ENCODE peak calls at places on chromosomes 6 and 20, in ten cellular contexts. E, V, J, M, D, U, O, Y, G and W are unnamed samples.

GRCh38 chr6:162899148-162899547 is 171.4 kb downstream of the PACRG start:
- DNase-seq in E (no peak), J (no peak), Y (no peak), D (no peak), O (no peak), U (no peak), G (no peak), V (no peak), M (no peak), W (no peak)

GRCh38 chr20:22232923-22233322 is 351.4 kb downstream of the FOXA2 start:
- DNase-seq in Y (no peak), D (no peak), G (no peak), V (no peak), U (no peak), J (no peak), E (no peak), O (no peak), M (no peak), W (peak; percentile 89)

GRCh38 chr20:56932575-56933330 is 303.6 kb downstream of the TFAP2C start:
- DNase-seq in M (no peak), Y (no peak), U (no peak), G (no peak), D (no peak), O (no peak), V (no peak), E (no peak), J (no peak), W (no peak)

GRCh38 chr20:35285806-35286076 is 1.2 kb upstream of the EIF6 start:
- DNase-seq in M (no peak), G (no peak), Y (no peak), O (peak; percentile 64), D (no peak), J (no peak), E (no peak), V (no peak), U (no peak), W (no peak)

GRCh38 chr20:25281541-25281991 is 33.7 kb downstream of the PYGB start:
- DNase-seq in U (peak; percentile 27), Y (peak; percentile 64), J (peak; percentile 60), V (peak; percentile 77), E (peak; percentile 78), G (no peak), D (no peak), O (no peak), M (peak; percentile 38), W (no peak)

GRCh38 chr6:153016846-153017245 is 14.3 kb upstream of the MTRF1L start:
- DNase-seq in D (no peak), O (no peak), J (no peak), V (no peak), M (no peak), G (no peak), U (no peak), Y (no peak), E (no peak), W (no peak)

GRCh38 chr20:10524643-10525042 is 89.5 kb downstream of the SLX4IP start:
- DNase-seq in J (no peak), U (no peak), G (peak; percentile 50), Y (no peak), E (no peak), V (no peak), D (no peak), M (no peak), O (no peak), W (no peak)

GRCh38 chr6:92979281-92979680 is 440.1 kb downstream of the EPHA7 start:
- DNase-seq in Y (no peak), O (no peak), G (no peak), J (no peak), E (no peak), U (no peak), D (no peak), V (no peak), M (no peak), W (no peak)

GRCh38 chr20:17298751-17299150 is 71.9 kb downstream of the PCSK2 start:
- DNase-seq in V (no peak), J (no peak), O (no peak), E (no peak), U (no peak), D (no peak), M (no peak), Y (no peak), G (no peak), W (no peak)

GRCh38 chr20:11891081-11891826 is 26.4 kb upstream of the BTBD3 start:
- DNase-seq in O (peak; percentile 80), M (peak; percentile 51), V (no peak), G (peak; percentile 43), E (peak; percentile 50), Y (no peak), J (peak; percentile 75), U (peak; percentile 76), D (peak; percentile 54), W (no peak)

GRCh38 chr6:5155901-5156300 is 70.8 kb downstream of the PPP1R3G start:
- DNase-seq in Y (no peak), U (no peak), G (no peak), E (no peak), V (no peak), J (no peak), D (no peak), O (no peak), M (no peak), W (no peak)

GRCh38 chr20:6828794-6829423 is 61.4 kb downstream of the BMP2 start:
- DNase-seq in G (peak; percentile 63), E (peak; percentile 71), U (peak; percentile 46), D (peak; percentile 28), V (no peak), M (peak; percentile 78), J (no peak), O (peak; percentile 74), Y (peak; percentile 30), W (no peak)

GRCh38 chr6:7910298-7910653 is 312 bp downstream of the TXNDC5 start:
- DNase-seq in G (no peak), U (no peak), J (no peak), Y (no peak), V (no peak), M (no peak), D (peak; percentile 76), O (no peak), E (no peak), W (no peak)

GRCh38 chr6:26234421-26235239 is 130.4 kb upstream of the BTN3A2 start:
- DNase-seq in V (no peak), U (no peak), G (peak; percentile 89), E (peak; percentile 82), Y (peak; percentile 96), J (peak; percentile 89), O (no peak), D (peak; percentile 73), M (peak; percentile 66), W (no peak)

GRCh38 chr6:136701011-136701410 is 91.3 kb downstream of the MAP3K5 start:
- DNase-seq in M (no peak), O (no peak), J (no peak), U (no peak), V (no peak), D (no peak), E (no peak), Y (no peak), G (no peak), W (no peak)

GRCh38 chr6:49676671-49677281 is 36.6 kb downstream of the CRISP2 start:
- DNase-seq in D (no peak), O (no peak), E (no peak), V (no peak), M (no peak), U (no peak), J (no peak), G (peak; percentile 2), Y (no peak), W (no peak)

GRCh38 chr6:151087861-151088598 is 151.7 kb upstream of the AKAP12 start:
- DNase-seq in J (no peak), G (peak; percentile 27), M (no peak), O (peak; percentile 21), U (peak; percentile 72), D (peak; percentile 49), V (no peak), Y (no peak), E (no peak), W (no peak)

GRCh38 chr6:108953681-108954080 is 105.5 kb downstream of the ARMC2 start:
- DNase-seq in E (no peak), V (no peak), D (no peak), J (no peak), O (no peak), G (no peak), Y (no peak), M (no peak), U (no peak), W (no peak)

DNA sequence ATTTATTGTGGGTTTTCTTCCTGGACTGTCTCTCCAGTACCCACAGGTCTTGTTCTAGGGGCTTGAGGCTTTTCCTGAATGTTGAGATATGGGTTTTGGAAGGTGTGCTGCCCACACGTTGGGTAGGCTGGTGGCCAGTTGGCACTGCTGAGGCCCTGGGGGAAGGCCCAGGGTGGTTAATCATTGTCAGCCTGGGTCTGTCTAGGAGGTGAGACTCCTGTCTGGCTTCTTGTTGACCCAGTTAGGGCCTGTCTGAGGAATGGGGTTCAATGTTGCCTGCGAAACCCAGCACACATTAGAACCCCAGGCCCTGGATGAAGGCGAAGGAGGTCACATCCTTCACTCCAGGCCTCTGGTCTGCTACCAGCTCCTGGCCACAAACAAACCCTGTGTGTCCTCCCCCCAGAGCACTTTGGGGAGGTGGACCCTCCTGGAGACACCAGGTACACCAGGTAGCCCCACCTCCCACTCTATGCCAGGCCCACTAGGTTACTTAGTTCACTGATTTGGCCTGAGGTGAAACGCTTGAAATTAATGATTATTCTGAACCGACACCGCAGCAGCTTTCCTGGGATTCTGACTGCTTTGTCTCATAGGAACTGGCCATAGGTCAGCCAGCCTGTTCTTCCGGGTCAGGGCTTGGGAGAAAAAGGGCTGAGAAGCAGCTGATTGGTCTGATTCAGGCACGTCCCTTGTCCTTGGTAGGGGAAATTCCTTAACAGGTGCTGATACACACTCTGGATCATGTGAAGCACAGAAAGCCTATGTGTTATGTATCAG is 15.2 kb downstream of the DNMT3B start:
- DNase-seq in M (peak; percentile 77), D (no peak), J (no peak), O (peak; percentile 56), E (no peak), U (no peak), Y (no peak), G (peak; percentile 53), V (no peak), W (no peak)
- H3K27ac ChIP-seq in M (no peak overlapping the region), D (no peak overlapping the region), J (no peak overlapping the region), O (peak overlapping the region; percentile 7), E (no peak overlapping the region), U (no peak overlapping the region), Y (no peak overlapping the region), G (peak overlapping the region; percentile 82), V (no peak overlapping the region), W (no peak overlapping the region)

GRCh38 chr6:119259027-119259426 is 90.5 kb downstream of the MAN1A1 start:
- DNase-seq in V (no peak), M (no peak), D (peak; percentile 30), J (no peak), G (no peak), E (no peak), U (no peak), Y (no peak), O (peak; percentile 83), W (no peak)
- H3K4me1 ChIP-seq in V (no peaks in the 10 kb centered on the region), M (no peaks in the 10 kb centered on the region), D (peaks cover 6% of the 10 kb centered on the region), J (peaks cover 24% of the 10 kb centered on the region), G (no peaks in the 10 kb centered on the region), E (no peaks in the 10 kb centered on the region), U (no peaks in the 10 kb centered on the region), Y (no peaks in the 10 kb centered on the region), O (peaks cover 65% of the 10 kb centered on the region), W (no peaks in the 10 kb centered on the region)

GRCh38 chr6:168746013-168746412 is 305.0 kb downstream of the SMOC2 start:
- DNase-seq in U (no peak), E (no peak), O (no peak), V (no peak), M (no peak), G (no peak), D (no peak), Y (no peak), J (no peak), W (peak; percentile 77)
- TF ChIP-seq EP300 in U (no peak), E (no peak), O (no peak), V (no peak), M (no peak), G (no peak), D (no peak), Y (no peak), J (no peak), W (no peak)

GRCh38 chr6:169069361-169069760 is 184.3 kb downstream of the THBS2 start:
- DNase-seq in G (no peak), Y (no peak), E (no peak), U (no peak), J (no peak), M (no peak), O (no peak), D (no peak), V (no peak), W (no peak)
- H3K27ac ChIP-seq in G (peak overlapping the region; percentile 82), Y (no peak overlapping the region), E (peak overlapping the region; percentile 84), U (no peak overlapping the region), J (peak overlapping the region; percentile 89), M (no peak overlapping the region), O (no peak overlapping the region), D (no peak overlapping the region), V (no peak overlapping the region), W (no peak overlapping the region)